ENCODE peak calls at places on chromosomes 2 and 18, in four cellular contexts. N is GM12878, S is K562, M is HL-60. X is an unnamed sample.

GRCh38 chr2:169656164-169656563 is 38.0 kb downstream of the CFAP210 start:
- DNase-seq in M (no peak), N (no peak), S (no peak), X (no peak)

GRCh38 chr2:42036413-42036812 is 11.4 kb upstream of the PKDCC start:
- DNase-seq in M (no peak), S (no peak), N (no peak), X (no peak)

GRCh38 chr2:140863713-140864112 is 1267.1 kb downstream of the LRP1B start:
- DNase-seq in N (peak), M (peak), S (peak), X (no peak)

GRCh38 chr2:98463081-98463481 is 18.4 kb downstream of the INPP4A start:
- DNase-seq in N (no peak), S (no peak), M (no peak), X (no peak)

GRCh38 chr2:100188326-100188725 is 45.9 kb upstream of the AFF3 start:
- DNase-seq in M (no peak), S (no peak), N (no peak), X (no peak)

GRCh38 chr18:32669549-32670165 is 103.2 kb downstream of the KLHL14 start:
- DNase-seq in M (no peak), S (no peak), N (no peak), X (no peak)

GRCh38 chr2:218754781-218755180 is 27.2 kb upstream of the CYP27A1 start:
- DNase-seq in S (no peak), M (no peak), N (no peak), X (no peak)

GRCh38 chr2:64023485-64024258 is 4.4 kb upstream of the VPS54 start:
- DNase-seq in N (no peak), S (no peak), M (no peak), X (no peak)

GRCh38 chr2:182929972-182930371 is 63.5 kb upstream of the FRZB start:
- DNase-seq in S (no peak), M (no peak), N (no peak), X (no peak)

GRCh38 chr2:42052702-42053481 is 5.1 kb downstream of the PKDCC start:
- DNase-seq in S (peak), N (no peak), M (no peak), X (no peak)

GRCh38 chr18:60508108-60508507 is 135.5 kb upstream of the MC4R start:
- DNase-seq in M (no peak), N (no peak), S (no peak), X (no peak)

GRCh38 chr2:18749912-18750526 is 160.7 kb upstream of the NT5C1B start:
- DNase-seq in N (no peak), M (no peak), S (no peak), X (no peak)

GRCh38 chr2:41598161-41598894 is 449.5 kb upstream of the PKDCC start:
- DNase-seq in N (no peak), M (no peak), S (no peak), X (no peak)

GRCh38 chr2:201964631-201965206 is 68.9 kb upstream of the FZD7 start:
- DNase-seq in S (no peak), M (no peak), N (no peak), X (no peak)

GRCh38 chr2:23669413-23670244 is 257.3 kb downstream of the ATAD2B start:
- DNase-seq in M (no peak), N (no peak), S (no peak), X (no peak)

GRCh38 chr18:50748243-50749229 is 71.3 kb downstream of the MRO start:
- DNase-seq in S (no peak), N (no peak), M (no peak), X (no peak)

GRCh38 chr2:41872646-41873045 is 175.2 kb upstream of the PKDCC start:
- DNase-seq in M (no peak), N (peak), S (no peak), X (no peak)

GRCh38 chr2:1730047-1730937 is 14.0 kb downstream of the PXDN start:
- DNase-seq in M (no peak), S (no peak), N (no peak), X (no peak)

GRCh38 chr2:183079335-183079775 is 808 bp downstream of the DUSP19 start:
- DNase-seq in M (no peak), S (no peak), N (no peak), X (no peak)

DNA sequence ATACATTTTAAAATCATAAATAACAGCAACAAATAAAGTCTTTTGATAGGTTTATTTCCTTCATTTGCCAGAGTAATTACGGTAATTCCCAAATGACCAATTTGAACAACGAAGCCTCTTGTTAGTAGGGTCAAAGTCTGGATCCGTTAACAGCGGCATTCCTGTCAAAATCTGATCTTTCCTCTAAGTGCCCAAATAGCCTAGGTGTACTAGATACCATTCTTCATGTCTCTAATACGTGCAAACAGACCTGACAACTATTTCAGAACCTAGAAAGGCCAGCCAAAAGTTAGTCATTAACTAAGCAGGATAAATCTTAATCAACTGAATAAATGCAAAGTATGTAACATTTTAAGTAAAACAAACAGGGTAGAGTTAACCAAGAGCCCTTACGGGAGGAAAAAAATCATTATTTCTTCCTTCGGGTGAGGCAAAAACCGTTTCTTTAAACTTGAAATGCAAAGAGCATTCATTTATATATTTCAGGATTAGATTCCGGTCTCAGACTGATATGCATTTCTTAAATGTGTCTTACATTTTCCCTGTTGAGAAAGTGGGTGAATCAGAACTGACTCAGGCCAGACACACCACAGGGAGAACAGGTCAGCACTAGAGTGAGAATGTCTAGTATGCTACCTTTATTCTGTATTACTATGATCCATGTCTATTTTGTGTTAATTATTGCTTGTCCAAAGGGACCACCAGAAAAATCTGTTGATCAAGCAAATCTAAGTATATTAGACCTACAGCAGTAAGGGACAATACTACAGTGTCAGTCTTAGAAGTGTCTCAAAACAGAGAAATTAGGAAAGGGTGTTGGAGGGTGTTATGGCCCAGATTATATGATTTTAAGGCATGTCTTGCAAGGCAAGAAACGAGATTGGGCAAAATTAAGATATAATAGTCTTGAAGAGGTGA is 141.5 kb upstream of the NDUFV2 start:
- DNase-seq in N (no peak), M (no peak), S (no peak), X (no peak)
- TF ChIP-seq SPI1 in N (no peak), M (no peak), S (no peak), X (no peak)

GRCh38 chr2:235709969-235710879 is 216.4 kb downstream of the AGAP1 start:
- DNase-seq in S (peak), M (no peak), N (no peak), X (no peak)

GRCh38 chr2:235710933-235711332 is 217.1 kb downstream of the AGAP1 start:
- DNase-seq in N (no peak), S (no peak), M (no peak), X (no peak)

GRCh38 chr2:235713244-235713643 is 219.4 kb downstream of the AGAP1 start:
- DNase-seq in M (no peak), N (no peak), S (no peak), X (no peak)

GRCh38 chr2:235712176-235712575 is 218.3 kb downstream of the AGAP1 start:
- DNase-seq in M (no peak), N (no peak), S (no peak), X (no peak)

DNA sequence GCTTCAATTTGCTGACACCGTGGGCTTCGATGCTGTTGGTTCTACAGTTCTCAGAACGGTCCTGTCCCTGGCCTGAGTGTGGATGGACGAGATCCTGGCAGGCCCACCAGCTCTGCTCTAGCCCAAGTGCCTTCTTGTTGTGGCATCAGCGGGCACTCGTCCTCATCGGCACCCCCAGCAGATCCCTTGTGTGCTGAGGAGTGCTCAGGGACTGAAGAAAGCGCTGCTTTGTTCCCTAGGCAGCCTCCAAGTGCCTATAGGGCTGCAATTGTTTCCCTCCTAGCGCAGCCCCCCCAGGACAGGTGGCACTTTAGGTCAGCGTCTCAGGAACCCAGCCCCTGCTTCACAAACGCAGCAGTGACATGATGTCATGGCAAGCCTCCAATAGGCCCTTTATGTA is 217.7 kb downstream of the AGAP1 start:
- DNase-seq in M (no peak), N (no peak), S (no peak), X (no peak)
- TF ChIP-seq SPI1 in M (no peak), N (no peak), S (no peak), X (no peak)

GRCh38 chr2:156021326-156022040 is 311.0 kb downstream of the NR4A2 start:
- DNase-seq in M (no peak), N (no peak), S (no peak), X (no peak)
- TF ChIP-seq SPI1 in M (no peak), N (no peak), S (no peak), X (no peak)

DNA sequence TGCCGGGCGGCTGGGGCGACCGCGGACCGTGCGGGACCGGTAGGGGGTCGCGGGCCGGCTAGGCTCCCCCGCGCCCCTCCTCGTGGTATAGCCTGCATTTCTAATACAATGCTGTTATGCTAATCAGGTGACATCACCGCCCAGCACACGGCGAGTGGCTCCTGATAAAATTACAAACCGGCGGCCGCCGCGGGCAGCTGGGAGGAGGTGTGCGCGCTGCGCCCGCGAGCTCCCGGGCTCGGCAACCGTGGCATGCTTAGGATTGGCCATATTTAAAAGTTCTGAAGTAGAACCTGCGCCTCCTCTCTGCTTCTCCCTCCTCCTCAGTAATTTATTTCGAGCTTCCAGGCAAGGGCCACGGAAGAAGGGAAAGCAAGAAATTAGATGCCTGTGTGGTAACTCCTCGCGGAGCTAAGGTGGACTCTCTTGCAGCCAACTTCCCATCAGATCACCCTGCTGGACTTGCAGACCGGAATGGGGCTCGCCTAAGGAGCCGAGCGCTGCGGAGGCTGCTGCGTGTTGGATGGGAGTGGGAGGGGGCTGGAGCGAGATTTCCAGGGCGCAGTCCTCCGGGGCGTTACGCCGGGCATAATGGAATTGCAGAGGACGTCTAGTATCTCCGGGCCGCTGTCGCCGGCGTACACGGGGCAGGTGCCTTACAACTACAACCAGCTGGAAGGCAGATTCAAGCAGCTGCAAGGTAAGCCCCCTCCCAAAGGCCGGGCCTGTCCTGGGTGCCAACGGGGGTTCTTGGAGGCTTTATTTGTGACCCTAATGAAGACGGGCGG is 102.3 kb downstream of the SPTBN1 start:
- DNase-seq in S (peak), N (no peak), M (peak), X (no peak)
- TF ChIP-seq SPI1 in S (no peak), N (no peak), M (no peak), X (no peak)

DNA sequence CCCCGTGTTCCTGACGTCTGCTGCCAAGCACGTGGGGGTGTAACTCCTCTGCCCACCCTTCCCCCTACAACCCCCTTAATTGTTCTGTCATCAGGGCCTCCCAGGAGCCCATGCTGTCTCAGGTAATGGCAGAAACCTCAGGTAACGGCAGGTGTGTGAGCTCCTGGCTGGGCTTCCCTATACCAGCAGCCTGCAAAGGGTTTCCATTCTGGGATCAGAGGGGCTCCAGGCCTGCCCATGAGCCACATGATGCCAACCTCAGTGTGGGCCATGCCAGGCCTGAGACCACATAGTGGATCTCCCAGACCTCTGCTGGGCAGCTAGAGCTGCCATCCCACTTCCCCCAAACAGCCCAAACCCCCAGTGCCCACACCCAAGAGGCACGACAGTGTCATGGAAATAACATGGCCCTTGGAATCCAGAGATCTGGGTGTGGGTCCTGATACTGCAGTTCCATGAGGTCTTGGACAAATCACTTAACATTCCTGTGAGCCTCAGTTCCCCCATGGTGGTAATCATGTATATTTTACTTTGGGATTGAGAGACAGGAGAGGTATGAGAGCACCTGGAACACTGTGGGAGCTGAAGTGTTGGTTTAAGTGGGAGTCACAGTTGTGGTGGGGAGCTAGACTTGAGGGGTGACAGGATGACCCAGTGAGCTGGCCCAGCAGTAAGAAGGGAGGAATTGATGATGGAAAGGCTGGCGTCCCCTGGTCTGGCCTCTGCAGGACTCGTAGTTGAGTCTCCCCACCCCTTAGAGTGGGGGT is 59.6 kb downstream of the ATOH8 start:
- DNase-seq in M (no peak), N (no peak), S (no peak), X (no peak)
- TF ChIP-seq SPI1 in M (no peak), N (no peak), S (no peak), X (no peak)

X was measured in GM12891.